ENCODE peak calls at places on chromosomes 5 and 9, in seven cellular contexts. G is AG04450, S is GM12865, T is A549, C is type B pancreatic cell, K is IMR-90, E is mucosa of descending colon. L is an unnamed sample.

GRCh38 chr9:81557957-81558791 is 131.2 kb downstream of the TLE1 start:
- DNase-seq in G (peak), S (no peak), T (no peak), C (no peak), K (peak), E (no peak), L (peak)

GRCh38 chr5:57175586-57175985 is 1.7 kb downstream of the GPBP1 start:
- DNase-seq in G (no peak), S (peak), T (no peak), C (no peak), K (no peak), E (no peak), L (no peak)

GRCh38 chr9:83056911-83057310 is 6.0 kb downstream of the RASEF start:
- DNase-seq in G (no peak), S (no peak), T (no peak), C (no peak), K (no peak), E (no peak), L (no peak)

GRCh38 chr5:66540078-66540477 is 56.1 kb upstream of the MAST4 start:
- DNase-seq in G (no peak), S (no peak), T (no peak), C (no peak), K (no peak), E (no peak), L (no peak)

GRCh38 chr5:180338001-180338707 is 15.0 kb downstream of the GFPT2 start:
- DNase-seq in G (no peak), S (no peak), T (no peak), C (no peak), K (no peak), E (no peak), L (no peak)

GRCh38 chr5:82620957-82621600 is 342.9 kb upstream of the RPS23 start:
- DNase-seq in G (no peak), S (no peak), T (no peak), C (no peak), K (no peak), E (no peak), L (peak)

GRCh38 chr9:90037136-90037797 is 432.5 kb downstream of the GADD45G start:
- DNase-seq in G (no peak), S (no peak), T (no peak), C (no peak), K (no peak), E (no peak), L (no peak)

GRCh38 chr5:132386644-132387286 is 17.3 kb downstream of the SLC22A5 start:
- DNase-seq in G (no peak), S (peak), T (peak), C (peak), K (peak), E (peak), L (peak)

GRCh38 chr5:40797273-40798011 is 732 bp downstream of the PRKAA1 start:
- DNase-seq in G (no peak), S (peak), T (peak), C (peak), K (peak), E (peak), L (peak)

GRCh38 chr5:153400931-153401330 is 89.5 kb upstream of the GRIA1 start:
- DNase-seq in G (no peak), S (no peak), T (no peak), C (no peak), K (no peak), E (no peak), L (no peak)

GRCh38 chr5:140925806-140926205 is 293 bp upstream of the PCDHAC1 start:
- DNase-seq in G (no peak), S (no peak), T (no peak), C (no peak), K (no peak), E (no peak), L (no peak)

GRCh38 chr5:16931334-16932110 is 4.6 kb downstream of the MYO10 start:
- DNase-seq in G (no peak), S (no peak), T (no peak), C (no peak), K (no peak), E (peak), L (peak)

GRCh38 chr9:34224349-34224748 is 45.5 kb downstream of the UBAP1 start:
- DNase-seq in G (no peak), S (no peak), T (no peak), C (no peak), K (no peak), E (no peak), L (no peak)

GRCh38 chr9:28808042-28808441 is 1234.8 kb upstream of the C9orf72 start:
- DNase-seq in G (no peak), S (no peak), T (peak), C (no peak), K (no peak), E (no peak), L (peak)

GRCh38 chr9:37464006-37464405 is 1.2 kb downstream of the ZBTB5 start:
- DNase-seq in G (no peak), S (no peak), T (no peak), C (no peak), K (no peak), E (no peak), L (no peak)

GRCh38 chr5:138389332-138389731 is 36.8 kb downstream of the KDM3B start:
- DNase-seq in G (no peak), S (no peak), T (no peak), C (no peak), K (no peak), E (no peak), L (no peak)

GRCh38 chr5:74017112-74017511 is 391.1 kb downstream of the ARHGEF28 start:
- DNase-seq in G (no peak), S (no peak), T (no peak), C (no peak), K (no peak), E (no peak), L (no peak)

GRCh38 chr9:28289732-28290131 is 716.5 kb upstream of the C9orf72 start:
- DNase-seq in G (no peak), S (no peak), T (no peak), C (no peak), K (no peak), E (no peak), L (no peak)

GRCh38 chr5:58968350-58968749 is 385.5 kb downstream of the RAB3C start:
- DNase-seq in G (no peak), S (no peak), T (no peak), C (no peak), K (no peak), E (no peak), L (no peak)

GRCh38 chr5:64592942-64593341 is 87.1 kb downstream of the RGS7BP start:
- DNase-seq in G (no peak), S (no peak), T (no peak), C (no peak), K (no peak), E (no peak), L (no peak)

GRCh38 chr9:105405514-105406131 is 42.2 kb upstream of the FSD1L start:
- DNase-seq in G (no peak), S (peak), T (no peak), C (no peak), K (peak), E (no peak), L (peak)

GRCh38 chr9:37200572-37201005 is 80.2 kb downstream of the ZCCHC7 start:
- DNase-seq in G (no peak), S (no peak), T (no peak), C (no peak), K (peak), E (no peak), L (peak)

GRCh38 chr9:114621975-114622609 is 11.0 kb downstream of the TMEM268 start:
- DNase-seq in G (peak), S (no peak), T (peak), C (no peak), K (peak), E (no peak), L (peak)

GRCh38 chr9:37531699-37532098 is 44.5 kb downstream of the FBXO10 start:
- DNase-seq in G (no peak), S (peak), T (no peak), C (no peak), K (no peak), E (no peak), L (no peak)

GRCh38 chr5:1917830-1918487 is 35.2 kb upstream of the IRX4 start:
- DNase-seq in G (no peak), S (no peak), T (no peak), C (no peak), K (no peak), E (no peak), L (no peak)

GRCh38 chr5:72584466-72584865 is 77.3 kb upstream of the ZNF366 start:
- DNase-seq in G (no peak), S (peak), T (peak), C (no peak), K (no peak), E (no peak), L (no peak)

GRCh38 chr5:142684508-142685031 is 1.3 kb downstream of the FGF1 start:
- DNase-seq in G (no peak), S (no peak), T (no peak), C (peak), K (peak), E (no peak), L (no peak)

GRCh38 chr9:116394070-116394469 is 240.5 kb downstream of the PAPPA start:
- DNase-seq in G (no peak), S (no peak), T (no peak), C (no peak), K (no peak), E (no peak), L (no peak)

GRCh38 chr5:124285071-124285470 is 461.4 kb downstream of the ZNF608 start:
- DNase-seq in G (no peak), S (no peak), T (no peak), C (no peak), K (no peak), E (no peak), L (no peak)

GRCh38 chr5:36607838-36608783 is 1.7 kb downstream of the SLC1A3 start:
- DNase-seq in G (no peak), S (no peak), T (no peak), C (no peak), K (no peak), E (no peak), L (peak)

GRCh38 chr5:142548739-142549275 is 137.1 kb downstream of the FGF1 start:
- DNase-seq in G (peak), S (peak), T (peak), C (peak), K (peak), E (peak), L (peak)

GRCh38 chr5:13945271-13945670 is 783 bp upstream of the DNAH5 start:
- DNase-seq in G (no peak), S (no peak), T (no peak), C (no peak), K (no peak), E (no peak), L (no peak)

GRCh38 chr5:76332620-76333170 is 70.4 kb upstream of the IQGAP2 start:
- DNase-seq in G (no peak), S (no peak), T (no peak), C (no peak), K (no peak), E (no peak), L (no peak)

DNA sequence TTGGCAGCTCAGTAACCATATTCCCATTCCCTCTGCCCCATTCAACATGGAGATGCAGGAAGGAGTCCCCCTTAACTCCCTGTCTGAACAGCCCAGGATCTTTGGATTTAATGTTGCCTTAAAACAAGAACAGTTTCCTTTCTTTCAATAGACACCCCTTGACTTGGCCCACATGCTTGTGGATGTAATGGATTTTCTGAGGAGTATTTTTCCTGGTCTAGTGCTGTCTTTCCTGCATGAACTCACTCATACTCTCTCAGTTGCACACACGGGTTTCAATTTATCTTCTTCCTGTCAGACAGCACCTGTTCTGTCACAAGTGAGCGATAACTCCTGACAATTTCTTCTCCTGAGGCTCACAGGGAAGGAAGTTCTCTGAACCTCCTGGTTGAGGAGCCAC is 85.0 kb downstream of the ACER2 start:
- DNase-seq in G (no peak), S (no peak), T (no peak), C (no peak), K (no peak), E (no peak), L (no peak)
- TF ChIP-seq CTCF in G (no peak), S (no peak), T (no peak), C (no peak), K (no peak), E (no peak), L (no peak)

GRCh38 chr9:122151267-122151828 is 8.2 kb downstream of the NDUFA8 start:
- DNase-seq in G (no peak), S (no peak), T (no peak), C (no peak), K (no peak), E (no peak), L (no peak)
- TF ChIP-seq CTCF in G (no peak), S (no peak), T (no peak), C (no peak), K (no peak), E (no peak), L (no peak)

DNA sequence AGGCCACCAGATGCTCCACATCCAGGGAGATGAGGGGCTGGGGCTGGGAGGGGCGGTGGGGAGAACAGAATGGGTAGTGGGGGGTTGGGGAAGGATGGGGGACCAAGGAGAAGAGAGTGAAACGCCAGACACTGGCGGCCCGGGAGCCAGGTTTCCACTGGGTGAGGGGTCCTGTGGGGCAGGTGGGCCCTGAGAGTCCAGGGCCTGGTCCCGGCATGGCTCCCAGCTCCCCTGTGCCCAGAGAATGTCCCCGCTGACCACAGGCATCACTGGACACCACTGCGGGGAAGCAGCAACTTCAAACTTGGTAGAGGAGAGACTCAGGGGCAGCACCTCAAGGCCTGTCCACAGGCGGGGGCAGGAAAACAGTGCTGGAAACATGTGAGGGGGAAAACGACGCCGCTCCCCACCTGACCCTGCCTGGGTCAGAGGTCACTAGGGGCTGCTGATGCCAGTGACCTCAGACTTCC is 13.2 kb downstream of the NINJ1 start:
- DNase-seq in G (no peak), S (no peak), T (no peak), C (no peak), K (no peak), E (peak), L (no peak)
- TF ChIP-seq CTCF in G (no peak), S (no peak), T (no peak), C (no peak), K (no peak), E (no peak), L (no peak)

GRCh38 chr5:54254482-54255198 is 55.7 kb downstream of the ARL15 start:
- DNase-seq in G (no peak), S (no peak), T (peak), C (no peak), K (no peak), E (no peak), L (peak)
- TF ChIP-seq CTCF in G (no peak), S (peak), T (peak), C (no peak), K (no peak), E (no peak), L (peak)

DNA sequence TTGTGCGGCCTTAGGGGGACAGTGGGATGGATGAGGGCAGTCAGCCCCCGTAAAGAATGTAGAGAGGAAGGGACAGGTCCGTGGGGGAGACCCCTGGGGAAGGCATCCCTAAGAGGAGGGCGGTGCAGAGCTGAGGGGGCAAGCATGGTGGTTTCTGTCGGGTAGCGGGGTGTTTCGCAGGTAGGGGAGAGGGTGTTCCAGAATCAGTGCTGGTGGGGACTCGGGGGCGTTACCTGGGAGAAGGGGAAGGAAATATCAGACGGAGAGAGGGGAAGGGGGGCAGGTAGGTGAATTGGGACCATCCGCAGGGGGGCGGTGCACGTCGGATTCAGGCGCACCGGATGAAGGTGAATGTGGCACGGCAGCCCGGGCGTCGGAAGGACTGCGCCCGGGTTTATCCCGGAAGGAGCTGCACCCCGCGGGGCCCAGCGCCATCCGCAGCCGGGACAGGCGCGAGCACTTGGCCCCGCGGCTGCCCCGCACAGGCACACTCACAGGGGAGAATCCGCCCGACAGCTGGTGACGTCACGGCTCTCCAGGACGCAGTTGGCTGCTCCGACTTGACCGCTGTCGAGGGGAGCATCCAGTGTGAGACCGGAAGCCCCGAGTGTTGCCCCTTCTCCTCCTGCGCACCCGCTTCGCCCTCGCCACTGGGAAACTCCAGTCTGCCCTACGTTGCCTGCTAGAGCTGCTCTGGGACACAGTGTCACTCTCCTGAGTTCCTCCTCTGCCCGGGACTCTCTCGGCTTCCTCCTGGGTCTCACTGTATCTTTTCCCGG is 1.3 kb downstream of the CD72 start:
- DNase-seq in G (no peak), S (peak), T (no peak), C (no peak), K (peak), E (peak), L (peak)
- TF ChIP-seq CTCF in G (no peak), S (peak), T (no peak), C (no peak), K (no peak), E (no peak), L (peak)